ENCODE peak calls at places on chromosomes 4 and X, in six cellular contexts. T is KG1, R is lung microvascular endothelial cell, B is H9, F is activated gamma-delta T cell treated with Interleukin-2 at 50 U/mL for 16 hours, S is LoVo. H is an unnamed sample.

GRCh38 chr4:155552180-155552579 is 114.5 kb upstream of the GUCY1A1 start:
- DNase-seq in T (no peak), R (no peak), B (peak), F (no peak), S (no peak), H (no peak)

GRCh38 chr4:148056879-148057278 is 325.0 kb downstream of the ARHGAP10 start:
- DNase-seq in T (peak), R (peak), B (peak), F (peak), S (no peak), H (no peak)

GRCh38 chrX:69988955-69989394 is 60.8 kb downstream of the AWAT2 start:
- DNase-seq in T (no peak), R (peak), B (no peak), F (no peak), S (no peak), H (peak)

GRCh38 chr4:147597561-147597960 is 19.6 kb upstream of the TMEM184C start:
- DNase-seq in T (no peak), R (no peak), B (no peak), F (no peak), S (no peak), H (no peak)

GRCh38 chrX:131671714-131672113 is 127.8 kb downstream of the OR13H1 start:
- DNase-seq in T (no peak), R (no peak), B (no peak), F (no peak), S (no peak), H (no peak)

GRCh38 chr4:16496501-16496900 is 270.2 kb upstream of the TAPT1 start:
- DNase-seq in T (no peak), R (peak), B (no peak), F (no peak), S (peak), H (no peak)

GRCh38 chr4:110190249-110190648 is 8.2 kb downstream of the ELOVL6 start:
- DNase-seq in T (no peak), R (no peak), B (no peak), F (no peak), S (no peak), H (no peak)

GRCh38 chr4:6200011-6200921 is at the start of gene JAKMIP1:
- DNase-seq in T (no peak), R (peak), B (peak), F (peak), S (no peak), H (no peak)

GRCh38 chr4:3266076-3266475 is 17.1 kb downstream of the MSANTD1 start:
- DNase-seq in T (no peak), R (no peak), B (no peak), F (no peak), S (no peak), H (no peak)

GRCh38 chrX:21800344-21800770 is 39.1 kb upstream of the MBTPS2 start:
- DNase-seq in T (no peak), R (no peak), B (no peak), F (no peak), S (peak), H (no peak)

GRCh38 chrX:21972721-21973120 is 32.2 kb downstream of the SMS start:
- DNase-seq in T (no peak), R (peak), B (no peak), F (no peak), S (no peak), H (no peak)

GRCh38 chr4:20543131-20543530 is 157.1 kb upstream of the PACRGL start:
- DNase-seq in T (no peak), R (no peak), B (no peak), F (no peak), S (no peak), H (no peak)

GRCh38 chr4:56626963-56627362 is 54.1 kb downstream of the HOPX start:
- DNase-seq in T (no peak), R (peak), B (no peak), F (no peak), S (no peak), H (no peak)

GRCh38 chr4:83252782-83253405 is 31.7 kb downstream of the COQ2 start:
- DNase-seq in T (peak), R (peak), B (peak), F (peak), S (peak), H (peak)

GRCh38 chr4:172802041-172802440 is 366.6 kb upstream of the GALNT7 start:
- DNase-seq in T (no peak), R (no peak), B (no peak), F (no peak), S (no peak), H (no peak)

GRCh38 chr4:25821899-25822298 is 40.9 kb downstream of the SEL1L3 start:
- DNase-seq in T (no peak), R (no peak), B (no peak), F (no peak), S (no peak), H (no peak)

GRCh38 chr4:54215379-54216072 is 13.6 kb upstream of the PDGFRA start:
- DNase-seq in T (no peak), R (no peak), B (no peak), F (no peak), S (no peak), H (no peak)

GRCh38 chrX:32397562-32398216 is 813.7 kb downstream of the DMD start:
- DNase-seq in T (no peak), R (no peak), B (no peak), F (no peak), S (no peak), H (no peak)

GRCh38 chrX:41003501-41004286 is 81.6 kb upstream of the USP9X start:
- DNase-seq in T (no peak), R (no peak), B (no peak), F (no peak), S (no peak), H (no peak)

GRCh38 chr4:3872834-3873313 is 106.7 kb downstream of the ADRA2C start:
- DNase-seq in T (no peak), R (no peak), B (peak), F (no peak), S (no peak), H (no peak)

GRCh38 chr4:749771-750666 is 44.4 kb downstream of the PCGF3 start:
- DNase-seq in T (no peak), R (peak), B (no peak), F (no peak), S (no peak), H (no peak)

GRCh38 chr4:102715057-102715456 is 45.7 kb downstream of the MANBA start:
- DNase-seq in T (no peak), R (no peak), B (no peak), F (no peak), S (no peak), H (no peak)

GRCh38 chrX:84064164-84064563 is 123.8 kb downstream of the RPS6KA6 start:
- DNase-seq in T (no peak), R (no peak), B (no peak), F (no peak), S (no peak), H (no peak)

GRCh38 chr4:119037709-119038463 is 97.7 kb upstream of the MYOZ2 start:
- DNase-seq in T (no peak), R (no peak), B (no peak), F (no peak), S (no peak), H (no peak)

GRCh38 chr4:1598206-1598605 is 85.9 kb downstream of the FAM53A start:
- DNase-seq in T (no peak), R (no peak), B (no peak), F (no peak), S (no peak), H (no peak)